ENCODE peak calls at places on chromosomes 12 and 14, in nine cellular contexts. Y is HL-60, Z is upper lobe of left lung, I is spleen, O is stomach, B is transverse colon, H is endothelial cell of umbilical vein, N is H1, P is suprapubic skin. F is an unnamed sample.

GRCh38 chr12:14836336-14837210 is 6.8 kb downstream of the ART4 start:
- DNase-seq in Y (no peak), Z (no peak), I (no peak), O (no peak), B (no peak), H (peak), N (no peak), P (no peak), F (no peak)

GRCh38 chr12:57864811-57865751 is 18.6 kb upstream of the CTDSP2 start:
- DNase-seq in Y (peak), Z (peak), I (peak), O (peak), B (peak), H (peak), N (no peak), P (peak), F (no peak)

GRCh38 chr12:117968826-117969659 is at the start of gene KSR2:
- DNase-seq in Y (no peak), Z (peak), I (no peak), O (peak), B (peak), H (peak), N (peak), P (no peak), F (no peak)

GRCh38 chr12:115710104-115710564 is 567.4 kb downstream of the MED13L start:
- DNase-seq in Y (no peak), Z (no peak), I (no peak), O (no peak), B (peak), H (no peak), N (no peak), P (peak), F (peak)

GRCh38 chr12:57899010-57899662 is 42.2 kb upstream of the ATP23 start:
- DNase-seq in Y (no peak), Z (peak), I (peak), O (peak), B (peak), H (peak), N (no peak), P (no peak), F (no peak)

GRCh38 chr12:121365416-121366062 is 13.3 kb upstream of the ANAPC5 start:
- DNase-seq in Y (no peak), Z (no peak), I (no peak), O (no peak), B (no peak), H (no peak), N (no peak), P (no peak), F (no peak)

GRCh38 chr12:125882141-125882540 is 816.9 kb downstream of the AACS start:
- DNase-seq in Y (no peak), Z (no peak), I (no peak), O (no peak), B (no peak), H (no peak), N (no peak), P (no peak), F (no peak)

GRCh38 chr12:96228566-96229248 is 34.5 kb downstream of the ELK3 start:
- DNase-seq in Y (no peak), Z (no peak), I (no peak), O (no peak), B (no peak), H (no peak), N (no peak), P (no peak), F (no peak)

GRCh38 chr12:6380141-6381121 is 3.5 kb upstream of the LTBR start:
- DNase-seq in Y (no peak), Z (peak), I (no peak), O (no peak), B (no peak), H (no peak), N (no peak), P (no peak), F (no peak)

GRCh38 chr12:69007166-69007857 is 74.3 kb upstream of the CPM start:
- DNase-seq in Y (peak), Z (peak), I (no peak), O (peak), B (peak), H (no peak), N (peak), P (no peak), F (no peak)

GRCh38 chr14:53883739-53884138 is 72.9 kb downstream of the BMP4 start:
- DNase-seq in Y (no peak), Z (no peak), I (no peak), O (no peak), B (no peak), H (no peak), N (no peak), P (no peak), F (no peak)
- TF ChIP-seq POLR2AphosphoS5 in Y (no peak), Z (no peak), I (no peak), O (no peak), B (no peak), H (no peak), N (no peak), P (no peak), F (no peak)

DNA sequence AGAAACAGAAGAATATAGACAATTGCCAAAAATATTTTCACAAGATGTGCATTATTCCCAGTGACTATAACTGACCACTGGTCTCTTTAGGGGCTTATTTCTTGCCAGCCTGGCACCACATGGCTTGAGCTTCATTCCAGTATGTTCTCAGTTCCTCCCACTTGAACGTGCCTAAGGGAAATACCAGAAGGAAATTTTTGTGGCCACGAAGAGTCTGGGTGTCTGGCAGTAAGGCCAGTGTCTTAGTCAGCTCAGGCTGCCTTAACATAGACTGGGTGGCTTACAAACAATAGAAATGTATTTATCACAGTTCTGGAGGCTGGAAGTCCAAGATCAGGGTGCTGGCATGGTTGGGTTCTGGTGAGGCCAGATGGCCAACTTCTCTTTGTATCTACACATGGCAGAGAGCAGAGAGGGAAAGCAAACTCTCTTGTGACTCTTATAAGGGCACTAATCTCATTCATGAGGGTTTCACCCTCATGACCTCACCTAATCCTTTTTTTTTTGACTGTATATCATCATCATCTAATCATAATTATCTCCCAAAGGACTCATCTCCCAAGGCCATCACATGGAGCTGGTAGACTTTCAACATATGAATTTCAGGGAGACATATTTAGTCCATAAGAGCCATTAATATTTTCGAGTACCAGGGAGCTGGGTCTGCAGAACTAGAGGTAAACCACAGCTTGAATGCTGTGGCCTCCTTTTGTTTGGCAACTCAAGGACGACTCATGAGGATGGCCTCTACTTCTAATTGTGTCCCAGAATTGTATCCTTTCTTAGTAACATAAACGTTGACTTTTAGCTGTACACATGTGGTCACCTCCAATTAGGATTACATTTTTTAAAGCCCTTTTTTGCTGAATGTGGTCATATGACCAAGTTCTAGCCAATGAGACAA is 5.1 kb upstream of the SMOC1 start:
- DNase-seq in Y (no peak), Z (no peak), I (no peak), O (no peak), B (no peak), H (no peak), N (no peak), P (no peak), F (peak)
- TF ChIP-seq CTCF in Y (no peak), Z (no peak), I (no peak), O (no peak), B (no peak), H (no peak), N (no peak), P (no peak), F (no peak)

GRCh38 chr12:108734200-108734906 is 3.0 kb upstream of the CORO1C start:
- DNase-seq in Y (peak), Z (peak), I (no peak), O (peak), B (peak), H (peak), N (no peak), P (no peak), F (no peak)
- TF ChIP-seq POLR2AphosphoS5 in Y (no peak), Z (no peak), I (no peak), O (peak), B (peak), H (no peak), N (no peak), P (no peak), F (peak)

GRCh38 chr12:52004042-52004648 is 2.6 kb upstream of the TAMALIN start:
- DNase-seq in Y (peak), Z (peak), I (no peak), O (peak), B (peak), H (peak), N (no peak), P (no peak), F (no peak)
- TF ChIP-seq CTCF in Y (peak), Z (peak), I (peak), O (peak), B (peak), H (peak), N (no peak), P (peak), F (peak)

GRCh38 chr12:48296586-48297396 is 53.9 kb downstream of the ZNF641 start:
- DNase-seq in Y (peak), Z (peak), I (peak), O (peak), B (peak), H (peak), N (peak), P (peak), F (no peak)
- TF ChIP-seq POLR2AphosphoS5 in Y (no peak), Z (peak), I (peak), O (no peak), B (no peak), H (no peak), N (no peak), P (no peak), F (peak)

DNA sequence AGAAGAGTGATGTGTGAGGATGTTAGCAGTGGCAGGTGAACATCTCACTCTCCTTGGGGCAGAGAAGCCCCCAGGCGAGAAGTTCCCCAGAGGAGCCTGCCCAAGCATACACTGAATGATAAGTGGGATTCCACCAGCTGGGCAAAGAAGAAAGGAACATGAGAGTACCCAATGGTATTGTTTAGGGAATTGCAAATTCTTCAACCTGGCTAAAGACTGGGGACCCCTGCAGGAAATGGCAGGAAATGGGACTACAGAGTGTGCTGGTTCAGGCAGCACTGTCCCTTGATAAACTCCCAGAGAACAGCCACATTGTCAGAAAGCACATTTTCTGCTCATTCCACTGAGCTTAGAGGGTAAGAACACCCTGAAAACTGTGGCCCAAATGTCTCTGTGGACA is 121.3 kb downstream of the RPS29 start:
- DNase-seq in Y (no peak), Z (no peak), I (no peak), O (no peak), B (no peak), H (no peak), N (peak), P (no peak), F (no peak)
- TF ChIP-seq CTCF in Y (no peak), Z (no peak), I (no peak), O (no peak), B (no peak), H (no peak), N (peak), P (no peak), F (no peak)